ENCODE peak calls at places on chromosomes 11 and 22, in seven cellular contexts. One of them, this sample, is unnamed.
A peak's percentile ranks its signal among the peaks of the same experiment; 100 is the strongest.

GRCh38 chr11:92841719-92842118 is 127.7 kb upstream of the MTNR1B start:
- DNase-seq in GM12892: no peak
- DNase-seq in mesenchymal stem cell: no peak
- DNase-seq in cardiac muscle cell: no peak
- DNase-seq in endothelial cell: no peak
- DNase-seq in stimulated activated CD8-positive, alpha-beta memory T cell treated with anti-CD3 and anti-CD28 coated beads, Interleukin-15, amount 100 ng/mL, for 48 hours: no peak
- DNase-seq in transverse colon: no peak
- DNase-seq in this sample: no peak

GRCh38 chr11:6663794-6664478 is 8.3 kb upstream of the DCHS1 start:
- DNase-seq in GM12892: no peak
- DNase-seq in mesenchymal stem cell: no peak
- DNase-seq in cardiac muscle cell: no peak
- DNase-seq in endothelial cell: no peak
- DNase-seq in stimulated activated CD8-positive, alpha-beta memory T cell treated with anti-CD3 and anti-CD28 coated beads, Interleukin-15, amount 100 ng/mL, for 48 hours: no peak
- DNase-seq in transverse colon: no peak
- DNase-seq in this sample: no peak

GRCh38 chr11:120696597-120696996 is 185.0 kb downstream of the GRIK4 start:
- DNase-seq in GM12892: no peak
- DNase-seq in mesenchymal stem cell: no peak
- DNase-seq in cardiac muscle cell: no peak
- DNase-seq in endothelial cell: no peak
- DNase-seq in stimulated activated CD8-positive, alpha-beta memory T cell treated with anti-CD3 and anti-CD28 coated beads, Interleukin-15, amount 100 ng/mL, for 48 hours: no peak
- DNase-seq in transverse colon: no peak
- DNase-seq in this sample: no peak

GRCh38 chr11:37788141-37788877 is 1190.3 kb upstream of the RAG2 start:
- DNase-seq in GM12892: no peak
- DNase-seq in mesenchymal stem cell: peak; percentile 90
- DNase-seq in cardiac muscle cell: no peak
- DNase-seq in endothelial cell: no peak
- DNase-seq in stimulated activated CD8-positive, alpha-beta memory T cell treated with anti-CD3 and anti-CD28 coated beads, Interleukin-15, amount 100 ng/mL, for 48 hours: no peak
- DNase-seq in transverse colon: no peak
- DNase-seq in this sample: no peak

GRCh38 chr11:112583246-112583893 is 322.7 kb upstream of the PLET1 start:
- DNase-seq in GM12892: no peak
- DNase-seq in mesenchymal stem cell: peak; percentile 20
- DNase-seq in cardiac muscle cell: no peak
- DNase-seq in endothelial cell: no peak
- DNase-seq in stimulated activated CD8-positive, alpha-beta memory T cell treated with anti-CD3 and anti-CD28 coated beads, Interleukin-15, amount 100 ng/mL, for 48 hours: no peak
- DNase-seq in transverse colon: no peak
- DNase-seq in this sample: no peak

GRCh38 chr11:65811764-65812475 is 21.8 kb upstream of the SNX32 start:
- DNase-seq in GM12892: no peak
- DNase-seq in mesenchymal stem cell: no peak
- DNase-seq in cardiac muscle cell: no peak
- DNase-seq in endothelial cell: no peak
- DNase-seq in stimulated activated CD8-positive, alpha-beta memory T cell treated with anti-CD3 and anti-CD28 coated beads, Interleukin-15, amount 100 ng/mL, for 48 hours: no peak
- DNase-seq in transverse colon: no peak
- DNase-seq in this sample: no peak

GRCh38 chr11:133747409-133747808 is 97.9 kb downstream of the SPATA19 start:
- DNase-seq in GM12892: no peak
- DNase-seq in mesenchymal stem cell: no peak
- DNase-seq in cardiac muscle cell: no peak
- DNase-seq in endothelial cell: no peak
- DNase-seq in stimulated activated CD8-positive, alpha-beta memory T cell treated with anti-CD3 and anti-CD28 coated beads, Interleukin-15, amount 100 ng/mL, for 48 hours: no peak
- DNase-seq in transverse colon: no peak
- DNase-seq in this sample: no peak

GRCh38 chr11:102495161-102496042 is 35.1 kb downstream of the MMP7 start:
- DNase-seq in GM12892: no peak
- DNase-seq in mesenchymal stem cell: peak; percentile 85
- DNase-seq in cardiac muscle cell: peak; percentile 81
- DNase-seq in endothelial cell: peak; percentile 49
- DNase-seq in stimulated activated CD8-positive, alpha-beta memory T cell treated with anti-CD3 and anti-CD28 coated beads, Interleukin-15, amount 100 ng/mL, for 48 hours: no peak
- DNase-seq in transverse colon: peak; percentile 28
- DNase-seq in this sample: peak; percentile 55

GRCh38 chr22:37567991-37568390 is 7.7 kb downstream of the CDC42EP1 start:
- DNase-seq in GM12892: no peak
- DNase-seq in mesenchymal stem cell: no peak
- DNase-seq in cardiac muscle cell: no peak
- DNase-seq in endothelial cell: no peak
- DNase-seq in stimulated activated CD8-positive, alpha-beta memory T cell treated with anti-CD3 and anti-CD28 coated beads, Interleukin-15, amount 100 ng/mL, for 48 hours: no peak
- DNase-seq in transverse colon: no peak
- DNase-seq in this sample: no peak

This sample was measured in memory B cell.